ENCODE peak calls at places on chromosomes 13 and 19, in four cellular contexts. B is stimulated activated CD8-positive, alpha-beta memory T cell treated with anti-CD3 and anti-CD28 coated beads, Interleukin-2, amount 100 ng/mL, for 48 hours; H is EH; A is endothelial cell. V is an unnamed sample.

GRCh38 chr19:23914402-23915286 is at the start of gene ZNF726:
- DNase-seq in A (peak; percentile 69), B (peak; percentile 67), H (peak; percentile 96), V (peak; percentile 96)

GRCh38 chr19:46766569-46767317 is 20.5 kb upstream of the STRN4 start:
- DNase-seq in A (peak; percentile 47), H (peak; percentile 49), B (no peak), V (no peak)

GRCh38 chr19:4455742-4456565 is 1.6 kb downstream of the UBXN6 start:
- DNase-seq in B (no peak), A (no peak), H (peak; percentile 76), V (peak; percentile 54)

GRCh38 chr19:13053761-13054604 is 48.7 kb downstream of the LYL1 start:
- DNase-seq in H (peak; percentile 99), B (no peak), A (peak; percentile 74), V (peak; percentile 91)

GRCh38 chr13:21338156-21338555 is 120.9 kb downstream of the ZDHHC20 start:
- DNase-seq in H (no peak), B (no peak), A (no peak), V (no peak)

GRCh38 chr19:2194513-2195078 is 30.9 kb downstream of the DOT1L start:
- DNase-seq in B (no peak), A (no peak), H (no peak), V (no peak)

GRCh38 chr13:40478775-40479174 is 187.7 kb downstream of the FOXO1 start:
- DNase-seq in B (no peak), A (no peak), H (no peak), V (no peak)

GRCh38 chr19:6774821-6775707 is 2.6 kb downstream of the VAV1 start:
- DNase-seq in H (no peak), B (no peak), A (no peak), V (no peak)

GRCh38 chr13:30985637-30986205 is 53.3 kb downstream of the TEX26 start:
- DNase-seq in B (no peak), A (no peak), H (peak; percentile 85), V (peak; percentile 73)

GRCh38 chr13:79141082-79141481 is 265.0 kb downstream of the RBM26 start:
- DNase-seq in B (no peak), A (no peak), H (no peak), V (no peak)

GRCh38 chr13:23985846-23986245 is 88.5 kb upstream of the C1QTNF9B start:
- DNase-seq in H (no peak), B (no peak), A (no peak), V (no peak)

GRCh38 chr19:49651871-49652722 is 10.1 kb downstream of the SCAF1 start:
- DNase-seq in A (no peak), H (no peak), B (no peak), V (no peak)

GRCh38 chr19:35350591-35350990 is 2.9 kb downstream of the FFAR1 start:
- DNase-seq in A (no peak), H (no peak), B (no peak), V (no peak)

GRCh38 chr19:32039446-32039845 is 306.0 kb upstream of the ZNF507 start:
- DNase-seq in H (no peak), B (no peak), A (no peak), V (no peak)

GRCh38 chr13:35527451-35527850 is 51.0 kb upstream of the MAB21L1 start:
- DNase-seq in B (no peak), A (no peak), H (no peak), V (no peak)

GRCh38 chr19:39130337-39131254 is 5.0 kb downstream of the PAK4 start:
- DNase-seq in A (no peak), B (no peak), H (no peak), V (no peak)

GRCh38 chr13:107185889-107186288 is 618.0 kb upstream of the ARGLU1 start:
- DNase-seq in H (no peak), A (no peak), B (no peak), V (peak; percentile 24)

GRCh38 chr13:28655566-28655965 is 3.4 kb upstream of the POMP start:
- DNase-seq in H (peak; percentile 83), B (no peak), A (no peak), V (peak; percentile 80)

GRCh38 chr13:108213946-108214345 is 1.4 kb downstream of the LIG4 start:
- DNase-seq in A (no peak), H (peak; percentile 39), B (no peak), V (no peak)

GRCh38 chr13:92158335-92158734 is 759.9 kb downstream of the GPC5 start:
- DNase-seq in H (no peak), B (no peak), A (no peak), V (no peak)

GRCh38 chr19:1026189-1027019 is at the start of gene CNN2:
- DNase-seq in A (peak; percentile 84), B (peak; percentile 61), H (peak; percentile 85), V (peak; percentile 93)

GRCh38 chr19:45489216-45489855 is 7.5 kb downstream of the RTN2 start:
- DNase-seq in B (no peak), A (no peak), H (no peak), V (no peak)

GRCh38 chr19:35346193-35347052 is 1.3 kb upstream of the FFAR1 start:
- DNase-seq in A (no peak), H (no peak), B (peak; percentile 58), V (no peak)

GRCh38 chr13:94849254-94849653 is 136.9 kb upstream of the SOX21 start:
- DNase-seq in A (no peak), B (no peak), H (no peak), V (no peak)

GRCh38 chr13:40109324-40109958 is 454.0 kb downstream of the COG6 start:
- DNase-seq in B (no peak), H (peak; percentile 92), A (no peak), V (peak; percentile 50)

GRCh38 chr13:46893820-46894533 is 2.9 kb downstream of the HTR2A start:
- DNase-seq in A (peak; percentile 79), H (peak; percentile 49), B (peak; percentile 60), V (peak; percentile 80)

GRCh38 chr19:3065675-3066357 is 3.5 kb upstream of the TLE5 start:
- DNase-seq in H (no peak), A (no peak), B (no peak), V (no peak)

GRCh38 chr13:72648513-72649065 is 78.8 kb downstream of the MZT1 start:
- DNase-seq in H (peak; percentile 1), B (no peak), A (no peak), V (peak; percentile 9)

GRCh38 chr13:30601836-30602235 is 15.9 kb upstream of the USPL1 start:
- DNase-seq in B (no peak), A (no peak), H (no peak), V (no peak)

GRCh38 chr19:5186293-5187050 is 154.1 kb downstream of the PTPRS start:
- DNase-seq in B (no peak), A (no peak), H (peak; percentile 83), V (peak; percentile 91)

GRCh38 chr19:55210120-55210493 is 806 bp upstream of the PTPRH start:
- DNase-seq in A (no peak), B (no peak), H (peak; percentile 97), V (peak; percentile 70)

GRCh38 chr13:66831317-66831716 is 398.8 kb downstream of the PCDH9 start:
- DNase-seq in H (no peak), B (no peak), A (no peak), V (no peak)

GRCh38 chr13:50909605-50910482 is at the start of gene RNASEH2B:
- DNase-seq in B (peak; percentile 59), H (peak; percentile 66), A (peak; percentile 51), V (peak; percentile 81)

GRCh38 chr19:41233748-41234240 is 14.8 kb downstream of the AXL start:
- DNase-seq in A (no peak), B (no peak), H (no peak), V (no peak)

V was measured in adipocyte.